ENCODE peak calls at places on chromosomes 5 and 9, in ten cellular contexts. One of them, this sample, is unnamed.

GRCh38 chr5:73822989-73823339 is 197.0 kb downstream of the ARHGEF28 start:
- DNase-seq in substantia nigra: no peak
- DNase-seq in Caki2: peak
- DNase-seq in NCI-H2029: peak
- DNase-seq in neural crest cell: no peak
- DNase-seq in progenitor cell of endocrine pancreas: no peak
- DNase-seq in RCC 7860: peak
- DNase-seq in hippocampal formation: no peak
- DNase-seq in HuH-7.5: no peak
- DNase-seq in activated CD4-positive, CD25-positive, alpha-beta regulatory T cell: no peak
- DNase-seq in this sample: no peak

GRCh38 chr5:141914154-141914743 is 9.4 kb upstream of the DELE1 start:
- DNase-seq in Caki2: no peak
- DNase-seq in RCC 7860: no peak
- DNase-seq in NCI-H2029: no peak
- DNase-seq in progenitor cell of endocrine pancreas: peak
- DNase-seq in HuH-7.5: peak
- DNase-seq in activated CD4-positive, CD25-positive, alpha-beta regulatory T cell: no peak
- DNase-seq in substantia nigra: peak
- DNase-seq in neural crest cell: peak
- DNase-seq in hippocampal formation: peak
- DNase-seq in this sample: peak

GRCh38 chr9:89519393-89519805 is 21.5 kb upstream of the SEMA4D start:
- DNase-seq in neural crest cell: no peak
- DNase-seq in Caki2: peak
- DNase-seq in substantia nigra: no peak
- DNase-seq in HuH-7.5: no peak
- DNase-seq in RCC 7860: peak
- DNase-seq in NCI-H2029: peak
- DNase-seq in progenitor cell of endocrine pancreas: no peak
- DNase-seq in hippocampal formation: no peak
- DNase-seq in activated CD4-positive, CD25-positive, alpha-beta regulatory T cell: no peak
- DNase-seq in this sample: no peak

GRCh38 chr5:100647461-100648230 is 112.5 kb downstream of the FAM174A start:
- DNase-seq in activated CD4-positive, CD25-positive, alpha-beta regulatory T cell: no peak
- DNase-seq in progenitor cell of endocrine pancreas: no peak
- DNase-seq in RCC 7860: peak
- DNase-seq in Caki2: peak
- DNase-seq in NCI-H2029: peak
- DNase-seq in substantia nigra: no peak
- DNase-seq in HuH-7.5: no peak
- DNase-seq in hippocampal formation: no peak
- DNase-seq in neural crest cell: no peak
- DNase-seq in this sample: no peak

GRCh38 chr9:76373173-76373771 is 21.0 kb downstream of the RFK start:
- DNase-seq in RCC 7860: peak
- DNase-seq in activated CD4-positive, CD25-positive, alpha-beta regulatory T cell: no peak
- DNase-seq in hippocampal formation: no peak
- DNase-seq in progenitor cell of endocrine pancreas: no peak
- DNase-seq in Caki2: peak
- DNase-seq in substantia nigra: no peak
- DNase-seq in neural crest cell: no peak
- DNase-seq in HuH-7.5: peak
- DNase-seq in NCI-H2029: no peak
- DNase-seq in this sample: peak

GRCh38 chr9:14362175-14362574 is 48.2 kb upstream of the NFIB start:
- DNase-seq in NCI-H2029: no peak
- DNase-seq in Caki2: no peak
- DNase-seq in substantia nigra: no peak
- DNase-seq in HuH-7.5: no peak
- DNase-seq in neural crest cell: no peak
- DNase-seq in activated CD4-positive, CD25-positive, alpha-beta regulatory T cell: no peak
- DNase-seq in hippocampal formation: no peak
- DNase-seq in RCC 7860: no peak
- DNase-seq in progenitor cell of endocrine pancreas: no peak
- DNase-seq in this sample: no peak

GRCh38 chr9:93098236-93098946 is 2.4 kb downstream of the CARD19 start:
- DNase-seq in hippocampal formation: peak
- DNase-seq in activated CD4-positive, CD25-positive, alpha-beta regulatory T cell: peak
- DNase-seq in substantia nigra: peak
- DNase-seq in progenitor cell of endocrine pancreas: no peak
- DNase-seq in Caki2: peak
- DNase-seq in HuH-7.5: no peak
- DNase-seq in NCI-H2029: peak
- DNase-seq in RCC 7860: peak
- DNase-seq in neural crest cell: no peak
- DNase-seq in this sample: no peak

GRCh38 chr5:22560115-22560514 is 293.0 kb downstream of the CDH12 start:
- DNase-seq in hippocampal formation: no peak
- DNase-seq in substantia nigra: no peak
- DNase-seq in activated CD4-positive, CD25-positive, alpha-beta regulatory T cell: no peak
- DNase-seq in progenitor cell of endocrine pancreas: no peak
- DNase-seq in neural crest cell: no peak
- DNase-seq in NCI-H2029: no peak
- DNase-seq in Caki2: no peak
- DNase-seq in RCC 7860: no peak
- DNase-seq in HuH-7.5: no peak
- DNase-seq in this sample: no peak

GRCh38 chr9:87520172-87520683 is 22.6 kb downstream of the DAPK1 start:
- DNase-seq in Caki2: no peak
- DNase-seq in RCC 7860: no peak
- DNase-seq in NCI-H2029: no peak
- DNase-seq in neural crest cell: no peak
- DNase-seq in substantia nigra: no peak
- DNase-seq in hippocampal formation: no peak
- DNase-seq in progenitor cell of endocrine pancreas: no peak
- DNase-seq in activated CD4-positive, CD25-positive, alpha-beta regulatory T cell: no peak
- DNase-seq in HuH-7.5: no peak
- DNase-seq in this sample: no peak

GRCh38 chr9:115115924-115116323 is 2.0 kb downstream of the TNC start:
- DNase-seq in neural crest cell: no peak
- DNase-seq in hippocampal formation: no peak
- DNase-seq in Caki2: no peak
- DNase-seq in substantia nigra: no peak
- DNase-seq in activated CD4-positive, CD25-positive, alpha-beta regulatory T cell: no peak
- DNase-seq in NCI-H2029: no peak
- DNase-seq in progenitor cell of endocrine pancreas: no peak
- DNase-seq in RCC 7860: peak
- DNase-seq in HuH-7.5: no peak
- DNase-seq in this sample: no peak